ENCODE peak calls at places on chromosomes 5 and 9, in nine cellular contexts. J is fibroblast of lung, I is endothelial cell of umbilical vein, M is HL-60, X is PC-9, L is AG04449, P is cardiac fibroblast, R is stomach, F is RWPE1. W is an unnamed sample.

GRCh38 chr9:83068414-83068813 is 5.5 kb upstream of the RASEF start:
- DNase-seq in J (no peak), I (no peak), M (no peak), X (no peak), L (no peak), P (no peak), R (no peak), F (no peak), W (no peak)

GRCh38 chr5:88836195-88836838 is 46.7 kb downstream of the MEF2C start:
- DNase-seq in J (peak; percentile 17), I (peak; percentile 63), M (no peak), X (no peak), L (no peak), P (peak; percentile 58), R (no peak), F (no peak), W (no peak)

GRCh38 chr5:154273028-154273617 is 82.6 kb downstream of the GALNT10 start:
- DNase-seq in J (peak; percentile 87), I (no peak), M (no peak), X (no peak), L (no peak), P (peak; percentile 87), R (no peak), F (peak; percentile 20), W (no peak)

GRCh38 chr5:53984987-53985386 is 325.4 kb downstream of the ARL15 start:
- DNase-seq in J (no peak), I (no peak), M (no peak), X (no peak), L (no peak), P (no peak), R (no peak), F (no peak), W (no peak)

GRCh38 chr5:168342151-168342825 is 50.8 kb downstream of the WWC1 start:
- DNase-seq in J (no peak), I (no peak), M (no peak), X (no peak), L (no peak), P (no peak), R (no peak), F (no peak), W (no peak)

GRCh38 chr5:42949348-42950090 is 90.6 kb downstream of the ANXA2R start:
- DNase-seq in J (peak; percentile 90), I (peak; percentile 94), M (peak; percentile 51), X (peak; percentile 75), L (no peak), P (peak; percentile 83), R (peak; percentile 58), F (no peak), W (peak; percentile 48)

GRCh38 chr9:129860653-129861446 is 25.6 kb downstream of the USP20 start:
- DNase-seq in J (no peak), I (no peak), M (no peak), X (no peak), L (no peak), P (no peak), R (no peak), F (no peak), W (no peak)

GRCh38 chr9:34047864-34048729 is 590 bp downstream of the UBAP2 start:
- DNase-seq in J (no peak), I (no peak), M (no peak), X (peak; percentile 30), L (no peak), P (peak; percentile 14), R (peak; percentile 37), F (peak; percentile 69), W (no peak)

GRCh38 chr5:15577132-15577531 is 77.2 kb downstream of the FBXL7 start:
- DNase-seq in J (no peak), I (peak; percentile 46), M (no peak), X (no peak), L (no peak), P (no peak), R (no peak), F (no peak), W (no peak)

GRCh38 chr5:162870966-162871365 is 566.4 kb upstream of the CCNG1 start:
- DNase-seq in J (no peak), I (no peak), M (no peak), X (no peak), L (no peak), P (no peak), R (no peak), F (no peak), W (no peak)

GRCh38 chr9:99135498-99135897 is 30.6 kb downstream of the TGFBR1 start:
- DNase-seq in J (no peak), I (no peak), M (no peak), X (no peak), L (no peak), P (no peak), R (no peak), F (no peak), W (no peak)

GRCh38 chr9:122875523-122875922 is 29.6 kb downstream of the RC3H2 start:
- DNase-seq in J (no peak), I (no peak), M (no peak), X (no peak), L (no peak), P (no peak), R (no peak), F (no peak), W (no peak)

GRCh38 chr5:4700886-4701285 is 439.2 kb upstream of the ADAMTS16 start:
- DNase-seq in J (no peak), I (no peak), M (no peak), X (no peak), L (no peak), P (no peak), R (no peak), F (no peak), W (no peak)

GRCh38 chr5:97131139-97131710 is 11.2 kb downstream of the LIX1 start:
- DNase-seq in J (peak; percentile 39), I (no peak), M (no peak), X (no peak), L (peak; percentile 45), P (peak; percentile 6), R (no peak), F (no peak), W (no peak)

GRCh38 chr9:93022066-93022465 is 36.4 kb upstream of the SUSD3 start:
- DNase-seq in J (no peak), I (no peak), M (no peak), X (no peak), L (no peak), P (no peak), R (no peak), F (no peak), W (no peak)

GRCh38 chr5:66915531-66915930 is 281.1 kb downstream of the CD180 start:
- DNase-seq in J (no peak), I (no peak), M (no peak), X (no peak), L (no peak), P (no peak), R (no peak), F (no peak), W (no peak)

DNA sequence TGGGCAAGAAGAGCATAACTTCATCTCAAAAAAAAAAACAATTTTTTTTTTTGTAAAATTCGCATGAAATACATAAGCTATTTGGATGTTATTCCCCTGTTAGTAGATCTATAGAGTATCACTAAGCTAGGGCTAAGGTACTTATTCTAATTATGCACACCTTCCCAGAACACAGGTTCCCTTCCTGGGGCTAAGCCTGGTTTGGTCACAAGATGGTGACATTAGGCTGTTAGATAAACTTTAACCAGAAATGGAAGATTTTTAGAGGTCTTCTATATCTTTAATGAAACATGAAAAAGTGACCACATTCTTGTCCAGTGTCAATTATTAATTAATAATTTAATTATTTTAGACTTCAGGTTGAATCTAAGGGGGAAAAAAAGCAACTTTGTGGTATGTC is 433.5 kb downstream of the CDH18 start:
- DNase-seq in J (no peak), I (no peak), M (no peak), X (no peak), L (no peak), P (no peak), R (no peak), F (no peak), W (no peak)
- TF ChIP-seq CTCF in J (peak; percentile 2), I (no peak), M (no peak), X (no peak), L (no peak), P (no peak), R (no peak), F (no peak), W (no peak)

GRCh38 chr9:111897831-111898144 is 1.2 kb downstream of the UGCG start:
- DNase-seq in J (peak; percentile 35), I (peak; percentile 55), M (no peak), X (no peak), L (no peak), P (peak; percentile 39), R (no peak), F (no peak), W (no peak)

GRCh38 chr9:111900081-111900805 is 3.6 kb downstream of the UGCG start:
- DNase-seq in J (no peak), I (no peak), M (no peak), X (no peak), L (no peak), P (no peak), R (no peak), F (no peak), W (no peak)

GRCh38 chr9:111898331-111899096 is 1.9 kb downstream of the UGCG start:
- DNase-seq in J (no peak), I (peak; percentile 30), M (no peak), X (no peak), L (no peak), P (peak; percentile 34), R (no peak), F (no peak), W (no peak)

GRCh38 chr9:111895996-111896941 is at the start of gene UGCG:
- DNase-seq in J (peak; percentile 87), I (peak; percentile 92), M (peak; percentile 61), X (peak; percentile 96), L (no peak), P (peak; percentile 95), R (peak; percentile 92), F (peak; percentile 98), W (peak; percentile 92)

GRCh38 chr9:111896942-111897830 is 572 bp downstream of the UGCG start:
- DNase-seq in J (peak; percentile 44), I (peak; percentile 74), M (peak; percentile 45), X (peak; percentile 23), L (no peak), P (peak; percentile 41), R (no peak), F (peak; percentile 56), W (no peak)
- TF ChIP-seq CTCF in J (peak; percentile 8), I (no peak), M (no peak), X (no peak), L (no peak), P (no peak), R (no peak), F (no peak), W (no peak)

GRCh38 chr5:170426786-170427185 is 37.6 kb upstream of the KCNMB1 start:
- DNase-seq in J (no peak), I (no peak), M (no peak), X (no peak), L (no peak), P (no peak), R (no peak), F (no peak), W (no peak)
- TF ChIP-seq CTCF in J (no peak), I (no peak), M (no peak), X (no peak), L (no peak), P (no peak), R (no peak), F (no peak), W (no peak)

DNA sequence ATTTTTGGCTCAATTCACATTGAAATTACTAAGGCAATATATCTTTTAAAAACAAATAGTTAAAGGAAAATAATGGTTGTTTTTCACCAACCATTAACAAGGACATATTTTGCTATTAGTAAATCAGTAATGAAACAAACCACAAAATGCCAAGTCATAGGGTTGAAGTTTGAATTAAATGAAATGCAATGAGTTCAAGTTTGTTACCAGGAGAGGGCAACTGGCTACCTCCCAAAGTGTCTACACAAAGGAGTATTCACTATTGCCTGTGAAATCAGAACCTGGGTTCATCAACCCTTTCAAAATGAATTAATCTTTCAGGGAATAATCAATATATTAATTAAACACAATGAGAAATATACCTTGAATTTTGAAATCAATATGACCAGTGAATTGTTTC is 138.4 kb upstream of the DMRTA1 start:
- DNase-seq in J (no peak), I (no peak), M (no peak), X (no peak), L (no peak), P (no peak), R (no peak), F (no peak), W (no peak)
- TF ChIP-seq CTCF in J (no peak), I (no peak), M (no peak), X (no peak), L (no peak), P (no peak), R (no peak), F (no peak), W (no peak)

W was measured in activated B cell treated with CpG ODN at 0.5 μM for 24 hours.